ENCODE peak calls at places on chromosomes 13 and 19, in nine cellular contexts. U, I, Q, F, P, M, S, G and X are unnamed samples.

GRCh38 chr13:30744056-30744684 is 8.8 kb downstream of the ALOX5AP start:
- DNase-seq in U (no peak), I (peak), Q (peak), F (no peak), P (no peak), M (peak), S (no peak), G (peak), X (no peak)

GRCh38 chr19:6811906-6812305 is 39.4 kb downstream of the VAV1 start:
- DNase-seq in U (no peak), I (peak), Q (peak), F (no peak), P (no peak), M (no peak), S (peak), G (no peak), X (no peak)

GRCh38 chr19:8224394-8225145 is 15.4 kb downstream of the CERS4 start:
- DNase-seq in U (no peak), I (no peak), Q (no peak), F (peak), P (peak), M (no peak), S (peak), G (no peak), X (no peak)

GRCh38 chr13:45496942-45497341 is 32.2 kb downstream of the COG3 start:
- DNase-seq in U (no peak), I (no peak), Q (no peak), F (no peak), P (no peak), M (no peak), S (no peak), G (no peak), X (no peak)

GRCh38 chr13:77136902-77137420 is 110.0 kb upstream of the FBXL3 start:
- DNase-seq in U (no peak), I (no peak), Q (peak), F (no peak), P (no peak), M (no peak), S (peak), G (no peak), X (no peak)

GRCh38 chr19:46787331-46788100 is 878 bp downstream of the SLC1A5 start:
- DNase-seq in U (peak), I (peak), Q (peak), F (peak), P (peak), M (peak), S (peak), G (peak), X (no peak)

GRCh38 chr13:95352486-95352885 is 51.2 kb upstream of the ABCC4 start:
- DNase-seq in U (no peak), I (no peak), Q (no peak), F (no peak), P (no peak), M (no peak), S (no peak), G (no peak), X (no peak)

GRCh38 chr13:39263033-39263432 is 224.8 kb downstream of the NHLRC3 start:
- DNase-seq in U (peak), I (peak), Q (peak), F (no peak), P (no peak), M (peak), S (peak), G (no peak), X (no peak)

GRCh38 chr13:63737418-63737817 is 2321.8 kb upstream of the PCDH20 start:
- DNase-seq in U (no peak), I (no peak), Q (no peak), F (no peak), P (no peak), M (no peak), S (no peak), G (peak), X (no peak)

GRCh38 chr19:35545855-35546381 is 492 bp downstream of the TMEM147 start:
- DNase-seq in U (no peak), I (peak), Q (peak), F (peak), P (peak), M (peak), S (peak), G (peak), X (no peak)

DNA sequence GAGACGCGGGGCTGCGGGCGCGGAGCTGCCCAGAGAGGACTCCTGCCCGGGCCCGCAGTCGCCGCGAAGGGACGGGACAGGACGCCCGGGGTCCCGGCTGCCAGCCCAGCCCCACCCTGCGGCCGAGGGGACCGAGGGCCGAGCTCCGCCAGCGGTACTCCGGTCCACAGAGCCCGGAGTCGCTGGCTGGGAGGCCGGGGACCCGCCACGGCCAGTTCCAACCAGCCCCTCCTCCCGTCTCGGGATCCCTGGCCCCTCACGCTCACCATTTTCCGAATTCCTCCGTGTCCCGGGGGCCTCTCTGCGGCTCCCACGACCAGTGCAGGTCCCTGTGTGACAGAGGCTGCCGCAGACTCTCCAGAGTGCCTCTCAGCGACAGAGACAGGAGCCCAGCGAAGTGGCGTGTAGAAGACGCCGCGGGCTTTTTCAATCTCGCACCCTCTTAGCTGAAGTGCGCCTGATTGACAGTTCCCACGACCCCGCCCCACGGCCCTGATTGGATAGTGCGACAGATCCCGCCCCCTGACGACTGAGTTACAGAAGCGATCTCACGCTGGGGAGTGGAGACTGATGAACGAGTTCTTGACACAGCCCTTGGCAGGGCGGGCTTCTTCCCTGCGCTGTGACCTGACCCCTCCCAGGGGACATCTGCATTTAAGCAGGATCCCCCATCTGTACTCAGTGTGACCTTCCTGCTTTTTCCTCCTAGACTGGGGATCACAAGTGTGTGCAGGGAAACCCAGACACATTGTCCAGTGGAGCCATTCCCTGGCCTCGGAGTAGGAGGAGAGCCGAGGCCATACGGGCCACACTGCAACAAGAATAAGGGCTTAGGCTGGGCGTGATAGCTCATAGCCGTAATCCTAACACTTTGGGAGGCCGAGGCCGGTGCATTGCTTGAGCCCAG is 44.0 kb downstream of the ZNF823 start:
- DNase-seq in U (peak), I (no peak), Q (peak), F (peak), P (peak), M (peak), S (peak), G (peak), X (peak)
- H3K27ac ChIP-seq in U (peak), I (no peak), Q (peak), F (peak), P (peak), M (peak), S (peak), G (peak), X (no peak)

DNA sequence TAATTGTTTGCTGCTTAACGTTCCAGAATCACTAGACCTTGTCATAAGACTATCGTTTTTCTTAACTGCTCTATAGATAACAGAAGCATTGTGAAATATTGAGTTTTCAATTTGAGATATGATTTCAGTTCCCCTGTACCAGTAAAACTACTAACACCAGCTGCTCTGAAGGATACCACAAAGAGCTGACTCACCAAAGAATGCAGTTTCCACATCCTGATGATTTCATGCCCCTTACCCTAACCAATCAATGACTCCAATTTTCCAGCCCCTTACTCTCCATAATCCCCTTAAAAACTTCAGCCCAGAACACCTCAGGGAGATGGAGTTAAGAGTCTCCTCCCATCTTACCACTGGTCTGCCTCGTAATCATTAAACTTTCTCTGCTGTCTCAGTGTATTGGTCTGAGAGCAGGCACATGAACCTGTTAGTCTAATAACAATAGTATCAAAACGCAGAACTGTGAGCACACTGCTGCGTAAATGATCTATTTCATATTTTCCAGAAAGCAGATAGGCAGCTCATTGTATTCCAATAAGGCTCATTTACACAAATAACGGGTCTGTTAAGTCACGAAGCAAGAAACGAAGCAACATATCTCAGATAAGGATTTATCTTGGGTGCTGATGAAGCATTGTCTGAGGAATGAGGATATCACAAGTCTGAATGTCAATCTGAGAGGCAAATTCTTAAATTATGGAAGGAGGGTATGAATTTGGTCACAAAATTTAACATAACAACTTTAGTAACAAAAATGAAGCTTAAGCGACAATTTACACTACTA is 14.1 kb upstream of the CCNA1 start:
- DNase-seq in U (no peak), I (no peak), Q (peak), F (no peak), P (no peak), M (no peak), S (peak), G (no peak), X (no peak)
- H3K27ac ChIP-seq in U (no peak), I (no peak), Q (no peak), F (no peak), P (no peak), M (no peak), S (no peak), G (no peak), X (no peak)

DNA sequence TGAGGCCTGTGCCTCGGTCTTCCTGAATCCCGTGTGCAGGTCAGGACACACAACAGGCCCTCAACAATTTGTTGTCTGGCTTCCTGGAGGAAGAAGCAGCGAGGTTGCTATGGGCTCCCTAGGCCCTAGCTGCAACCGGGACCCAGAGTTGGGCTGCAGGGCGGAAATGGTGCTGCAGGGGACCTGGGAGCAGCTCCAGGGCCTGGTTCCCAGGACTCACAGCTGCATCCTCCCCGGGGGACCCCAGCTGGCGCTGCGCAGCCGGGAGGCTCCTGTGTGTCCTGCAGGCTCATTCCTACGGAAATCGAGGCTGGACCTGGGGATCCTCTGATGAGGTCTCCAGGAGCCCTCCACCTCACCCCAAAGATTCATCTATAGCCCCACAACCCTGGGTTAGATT is 986 bp upstream of the TNFAIP8L1 start:
- DNase-seq in U (no peak), I (no peak), Q (no peak), F (no peak), P (peak), M (no peak), S (peak), G (no peak), X (no peak)
- H3K27ac ChIP-seq in U (no peak), I (peak), Q (no peak), F (peak), P (peak), M (peak), S (no peak), G (peak), X (peak)

DNA sequence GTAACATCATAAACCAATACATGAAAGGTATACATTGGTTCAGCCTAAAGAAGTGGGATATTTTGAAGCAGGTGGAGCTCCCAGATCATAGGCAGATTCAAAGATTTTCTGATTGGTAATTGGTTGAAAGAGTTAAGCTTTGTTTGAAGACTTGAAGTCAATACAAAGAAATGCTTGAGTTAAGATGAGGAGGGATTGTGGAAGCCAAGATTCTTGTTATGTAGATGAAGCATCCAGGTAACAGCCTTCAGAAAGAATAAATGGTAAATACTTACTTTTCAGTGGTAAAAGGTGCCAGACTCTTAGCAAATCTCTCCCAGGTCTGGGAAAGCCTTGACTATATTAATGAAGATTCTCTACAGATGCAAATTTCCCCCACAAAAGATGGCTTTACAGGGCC is 49.3 kb upstream of the FAM216B start:
- DNase-seq in U (no peak), I (no peak), Q (no peak), F (no peak), P (no peak), M (no peak), S (no peak), G (no peak), X (no peak)
- H3K27ac ChIP-seq in U (no peak), I (no peak), Q (no peak), F (no peak), P (no peak), M (no peak), S (no peak), G (no peak), X (no peak)

DNA sequence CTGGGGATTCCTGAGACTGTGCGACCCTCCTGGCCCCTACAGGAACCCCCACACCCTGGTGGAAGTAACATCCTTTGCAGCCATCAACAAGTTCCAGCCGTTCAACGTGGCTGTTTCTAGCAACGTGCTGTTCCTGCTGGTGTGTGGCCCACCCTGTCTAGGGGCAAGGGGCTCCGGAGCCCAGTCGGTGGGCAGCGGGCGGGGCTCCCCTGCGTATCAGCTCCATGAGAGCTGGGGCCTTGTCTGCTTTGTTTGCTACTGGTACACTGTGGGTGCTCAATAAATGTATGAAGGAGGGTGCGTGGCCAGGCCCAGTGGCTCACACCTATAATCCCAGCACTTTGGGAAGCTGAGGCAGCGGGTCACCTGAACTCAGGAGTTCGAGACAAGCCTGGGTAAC is 10.9 kb downstream of the MPND start:
- DNase-seq in U (no peak), I (no peak), Q (no peak), F (no peak), P (no peak), M (no peak), S (no peak), G (no peak), X (no peak)
- H3K27ac ChIP-seq in U (no peak), I (no peak), Q (no peak), F (no peak), P (no peak), M (no peak), S (no peak), G (no peak), X (no peak)

GRCh38 chr13:110506396-110506795 is 55.1 kb downstream of the RAB20 start:
- DNase-seq in U (no peak), I (no peak), Q (no peak), F (peak), P (no peak), M (peak), S (no peak), G (no peak), X (no peak)
- H3K27ac ChIP-seq in U (no peak), I (peak), Q (no peak), F (peak), P (no peak), M (peak), S (peak), G (no peak), X (no peak)

DNA sequence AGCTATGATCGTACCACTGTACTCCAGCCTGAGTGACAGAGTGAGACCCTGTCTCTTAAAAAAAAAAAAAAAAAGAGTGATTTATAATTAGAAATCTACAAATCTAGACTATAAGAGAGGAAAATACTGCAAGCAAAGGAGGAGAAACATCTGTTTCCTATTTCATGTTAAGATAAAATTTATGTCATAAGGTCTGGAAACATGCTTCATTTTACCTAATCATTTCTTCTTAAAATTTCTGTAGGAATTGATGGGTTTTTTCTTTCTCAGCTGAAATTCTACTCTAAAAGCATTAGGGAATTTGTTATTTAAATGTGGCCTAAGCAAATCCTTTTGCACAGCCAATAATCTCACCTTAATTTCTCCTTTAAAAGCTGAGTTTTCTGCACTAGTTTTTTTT is 53.1 kb downstream of the C13orf42 start:
- DNase-seq in U (no peak), I (no peak), Q (no peak), F (no peak), P (no peak), M (no peak), S (no peak), G (no peak), X (no peak)
- H3K27ac ChIP-seq in U (no peak), I (no peak), Q (no peak), F (no peak), P (no peak), M (no peak), S (no peak), G (no peak), X (no peak)

GRCh38 chr13:34207334-34207733 is 389.4 kb downstream of the RFC3 start:
- DNase-seq in U (no peak), I (peak), Q (peak), F (no peak), P (peak), M (no peak), S (peak), G (no peak), X (no peak)
- H3K27ac ChIP-seq in U (no peak), I (peak), Q (no peak), F (peak), P (no peak), M (no peak), S (peak), G (no peak), X (no peak)